ENCODE peak calls at places on chromosome 11, in seven cellular contexts. C, G, U, B, I, Y and Z are unnamed samples.

GRCh38 chr11:68978931-68979591 is 1.7 kb downstream of the MRGPRD start:
- DNase-seq in C (no peak), G (no peak), U (no peak), B (no peak), I (no peak), Y (no peak), Z (no peak)

GRCh38 chr11:58524232-58525036 is 16.5 kb upstream of the OR5B21 start:
- DNase-seq in C (peak), G (no peak), U (peak), B (peak), I (peak), Y (no peak), Z (no peak)

GRCh38 chr11:85889676-85890579 is 34.7 kb downstream of the CCDC83 start:
- DNase-seq in C (no peak), G (no peak), U (peak), B (peak), I (peak), Y (no peak), Z (no peak)

GRCh38 chr11:71527576-71528210 is 626 bp downstream of the KRTAP5-7 start:
- DNase-seq in C (no peak), G (no peak), U (no peak), B (no peak), I (no peak), Y (no peak), Z (no peak)

GRCh38 chr11:2791521-2792375 is 92.0 kb upstream of the KCNQ1OT1 start:
- DNase-seq in C (peak), G (no peak), U (no peak), B (no peak), I (no peak), Y (no peak), Z (no peak)

GRCh38 chr11:109940816-109941215 is 152.4 kb upstream of the ZC3H12C start:
- DNase-seq in C (no peak), G (no peak), U (no peak), B (peak), I (no peak), Y (no peak), Z (no peak)

GRCh38 chr11:34565417-34566208 is 52.0 kb upstream of the ELF5 start:
- DNase-seq in C (peak), G (no peak), U (peak), B (peak), I (peak), Y (no peak), Z (no peak)

GRCh38 chr11:18310800-18311340 is 11.1 kb downstream of the HPS5 start:
- DNase-seq in C (no peak), G (no peak), U (peak), B (no peak), I (no peak), Y (no peak), Z (no peak)

GRCh38 chr11:2316169-2316962 is 14.6 kb downstream of the TSPAN32 start:
- DNase-seq in C (no peak), G (no peak), U (no peak), B (no peak), I (no peak), Y (no peak), Z (no peak)

GRCh38 chr11:70727899-70728620 is 329.7 kb downstream of the CTTN start:
- DNase-seq in C (no peak), G (no peak), U (no peak), B (no peak), I (no peak), Y (no peak), Z (no peak)

GRCh38 chr11:85884581-85885021 is 29.4 kb downstream of the CCDC83 start:
- DNase-seq in C (no peak), G (no peak), U (no peak), B (no peak), I (no peak), Y (no peak), Z (no peak)

GRCh38 chr11:79547256-79547655 is 106.4 kb upstream of the TENM4 start:
- DNase-seq in C (no peak), G (no peak), U (no peak), B (no peak), I (no peak), Y (no peak), Z (no peak)

GRCh38 chr11:20599424-20600346 is at the start of gene SLC6A5:
- DNase-seq in C (peak), G (no peak), U (peak), B (peak), I (peak), Y (no peak), Z (no peak)

GRCh38 chr11:1092145-1092670 is 17.5 kb downstream of the MUC2 start:
- DNase-seq in C (no peak), G (no peak), U (no peak), B (no peak), I (no peak), Y (no peak), Z (no peak)

GRCh38 chr11:49208006-49208721 is at the start of gene FOLH1:
- DNase-seq in C (no peak), G (no peak), U (peak), B (peak), I (no peak), Y (no peak), Z (no peak)

GRCh38 chr11:30245621-30246020 is 14.8 kb downstream of the FSHB start:
- DNase-seq in C (no peak), G (no peak), U (no peak), B (no peak), I (no peak), Y (no peak), Z (no peak)

GRCh38 chr11:133163463-133164419 is 368.6 kb downstream of the OPCML start:
- DNase-seq in C (no peak), G (no peak), U (peak), B (peak), I (peak), Y (no peak), Z (no peak)

GRCh38 chr11:58616594-58616993 is 5.9 kb upstream of the CNTF start:
- DNase-seq in C (no peak), G (no peak), U (no peak), B (peak), I (no peak), Y (no peak), Z (no peak)

GRCh38 chr11:118910309-118911112 is 15.2 kb downstream of the BCL9L start:
- DNase-seq in C (peak), G (peak), U (peak), B (peak), I (peak), Y (no peak), Z (peak)

GRCh38 chr11:125871391-125872137 is 15.9 kb upstream of the HYLS1 start:
- DNase-seq in C (peak), G (no peak), U (peak), B (peak), I (peak), Y (no peak), Z (no peak)